ENCODE peak calls at places on chromosomes 16 and 17, in seven cellular contexts. One of them, this sample, is unnamed.
A peak's percentile ranks its signal among the peaks of the same experiment; 100 is the strongest.

GRCh38 chr16:89823087-89823823 is 5.0 kb upstream of the SPIRE2 start:
- DNase-seq in uterus: no peak
- DNase-seq in cardiac muscle cell: no peak
- DNase-seq in H1: no peak
- DNase-seq in thoracic aorta: no peak
- DNase-seq in DND-41: no peak
- DNase-seq in hepatocyte: no peak
- DNase-seq in this sample: no peak

GRCh38 chr16:10521681-10522274 is 58.6 kb downstream of the EMP2 start:
- DNase-seq in uterus: peak; percentile 63
- DNase-seq in cardiac muscle cell: peak; percentile 75
- DNase-seq in H1: no peak
- DNase-seq in thoracic aorta: no peak
- DNase-seq in DND-41: peak; percentile 40
- DNase-seq in hepatocyte: peak; percentile 78
- DNase-seq in this sample: no peak

GRCh38 chr16:8660841-8661301 is 13.5 kb upstream of the ABAT start:
- DNase-seq in uterus: peak; percentile 41
- DNase-seq in cardiac muscle cell: peak; percentile 69
- DNase-seq in H1: peak; percentile 67
- DNase-seq in thoracic aorta: no peak
- DNase-seq in DND-41: peak; percentile 62
- DNase-seq in hepatocyte: peak; percentile 77
- DNase-seq in this sample: peak; percentile 24

GRCh38 chr17:77501101-77501566 is 360.4 kb downstream of the SEC14L1 start:
- DNase-seq in uterus: peak; percentile 12
- DNase-seq in cardiac muscle cell: peak; percentile 35
- DNase-seq in H1: no peak
- DNase-seq in thoracic aorta: no peak
- DNase-seq in DND-41: peak; percentile 57
- DNase-seq in hepatocyte: peak; percentile 35
- DNase-seq in this sample: no peak

GRCh38 chr17:35866356-35866950 is 2.2 kb downstream of the HEATR9 start:
- DNase-seq in uterus: no peak
- DNase-seq in cardiac muscle cell: peak; percentile 55
- DNase-seq in H1: no peak
- DNase-seq in thoracic aorta: no peak
- DNase-seq in DND-41: no peak
- DNase-seq in hepatocyte: peak; percentile 23
- DNase-seq in this sample: no peak

GRCh38 chr17:66843606-66844005 is 8.7 kb downstream of the CACNG5 start:
- DNase-seq in uterus: no peak
- DNase-seq in cardiac muscle cell: no peak
- DNase-seq in H1: no peak
- DNase-seq in thoracic aorta: no peak
- DNase-seq in DND-41: no peak
- DNase-seq in hepatocyte: no peak
- DNase-seq in this sample: no peak

GRCh38 chr16:81324808-81325207 is 10.0 kb downstream of the GAN start:
- DNase-seq in uterus: no peak
- DNase-seq in cardiac muscle cell: no peak
- DNase-seq in H1: no peak
- DNase-seq in thoracic aorta: no peak
- DNase-seq in DND-41: no peak
- DNase-seq in hepatocyte: no peak
- DNase-seq in this sample: no peak

GRCh38 chr16:85249418-85249817 is 137.1 kb upstream of the CIBAR2 start:
- DNase-seq in uterus: no peak
- DNase-seq in cardiac muscle cell: no peak
- DNase-seq in H1: no peak
- DNase-seq in thoracic aorta: no peak
- DNase-seq in DND-41: no peak
- DNase-seq in hepatocyte: no peak
- DNase-seq in this sample: no peak

GRCh38 chr16:85615014-85615851 is 2.1 kb downstream of the GSE1 start:
- DNase-seq in uterus: no peak
- DNase-seq in cardiac muscle cell: no peak
- DNase-seq in H1: no peak
- DNase-seq in thoracic aorta: no peak
- DNase-seq in DND-41: no peak
- DNase-seq in hepatocyte: peak; percentile 95
- DNase-seq in this sample: peak; percentile 58

GRCh38 chr17:46038414-46038813 is 39.4 kb downstream of the STH start:
- DNase-seq in uterus: no peak
- DNase-seq in cardiac muscle cell: no peak
- DNase-seq in H1: no peak
- DNase-seq in thoracic aorta: no peak
- DNase-seq in DND-41: no peak
- DNase-seq in hepatocyte: no peak
- DNase-seq in this sample: no peak

GRCh38 chr16:2692251-2692947 is 10.1 kb downstream of the KCTD5 start:
- DNase-seq in uterus: no peak
- DNase-seq in cardiac muscle cell: no peak
- DNase-seq in H1: no peak
- DNase-seq in thoracic aorta: no peak
- DNase-seq in DND-41: no peak
- DNase-seq in hepatocyte: no peak
- DNase-seq in this sample: peak; percentile 53

GRCh38 chr16:4318171-4318910 is 2.5 kb downstream of the GLIS2 start:
- DNase-seq in uterus: no peak
- DNase-seq in cardiac muscle cell: no peak
- DNase-seq in H1: no peak
- DNase-seq in thoracic aorta: no peak
- DNase-seq in DND-41: no peak
- DNase-seq in hepatocyte: no peak
- DNase-seq in this sample: no peak

GRCh38 chr16:75074920-75075687 is 41.5 kb downstream of the LDHD start:
- DNase-seq in uterus: no peak
- DNase-seq in cardiac muscle cell: peak; percentile 82
- DNase-seq in H1: no peak
- DNase-seq in thoracic aorta: no peak
- DNase-seq in DND-41: peak; percentile 98
- DNase-seq in hepatocyte: no peak
- DNase-seq in this sample: no peak

GRCh38 chr17:16820161-16820877 is 130.3 kb downstream of the CCDC144A start:
- DNase-seq in uterus: no peak
- DNase-seq in cardiac muscle cell: no peak
- DNase-seq in H1: no peak
- DNase-seq in thoracic aorta: no peak
- DNase-seq in DND-41: no peak
- DNase-seq in hepatocyte: no peak
- DNase-seq in this sample: peak; percentile 90

GRCh38 chr17:34841467-34841866 is 119.8 kb downstream of the CCT6B start:
- DNase-seq in uterus: no peak
- DNase-seq in cardiac muscle cell: no peak
- DNase-seq in H1: no peak
- DNase-seq in thoracic aorta: no peak
- DNase-seq in DND-41: no peak
- DNase-seq in hepatocyte: no peak
- DNase-seq in this sample: no peak

GRCh38 chr17:43702636-43703035 is 40.9 kb upstream of the MEOX1 start:
- DNase-seq in uterus: no peak
- DNase-seq in cardiac muscle cell: no peak
- DNase-seq in H1: no peak
- DNase-seq in thoracic aorta: no peak
- DNase-seq in DND-41: peak; percentile 44
- DNase-seq in hepatocyte: no peak
- DNase-seq in this sample: no peak

GRCh38 chr17:4433515-4434031 is at the start of gene SPNS3:
- DNase-seq in uterus: no peak
- DNase-seq in cardiac muscle cell: no peak
- DNase-seq in H1: no peak
- DNase-seq in thoracic aorta: no peak
- DNase-seq in DND-41: peak; percentile 90
- DNase-seq in hepatocyte: no peak
- DNase-seq in this sample: no peak

GRCh38 chr17:979211-979538 is 401 bp downstream of the NXN start:
- DNase-seq in uterus: no peak
- DNase-seq in cardiac muscle cell: no peak
- DNase-seq in H1: no peak
- DNase-seq in thoracic aorta: no peak
- DNase-seq in DND-41: no peak
- DNase-seq in hepatocyte: no peak
- DNase-seq in this sample: no peak

GRCh38 chr16:79036541-79036940 is 564.0 kb downstream of the MAF start:
- DNase-seq in uterus: no peak
- DNase-seq in cardiac muscle cell: no peak
- DNase-seq in H1: no peak
- DNase-seq in thoracic aorta: no peak
- DNase-seq in DND-41: no peak
- DNase-seq in hepatocyte: no peak
- DNase-seq in this sample: no peak

GRCh38 chr16:78480588-78480987 is 381.1 kb downstream of the WWOX start:
- DNase-seq in uterus: no peak
- DNase-seq in cardiac muscle cell: no peak
- DNase-seq in H1: no peak
- DNase-seq in thoracic aorta: no peak
- DNase-seq in DND-41: no peak
- DNase-seq in hepatocyte: no peak
- DNase-seq in this sample: no peak

GRCh38 chr16:87339086-87339723 is 22.0 kb upstream of the C16orf95 start:
- DNase-seq in uterus: no peak
- DNase-seq in cardiac muscle cell: no peak
- DNase-seq in H1: no peak
- DNase-seq in thoracic aorta: no peak
- DNase-seq in DND-41: no peak
- DNase-seq in hepatocyte: no peak
- DNase-seq in this sample: no peak

DNA sequence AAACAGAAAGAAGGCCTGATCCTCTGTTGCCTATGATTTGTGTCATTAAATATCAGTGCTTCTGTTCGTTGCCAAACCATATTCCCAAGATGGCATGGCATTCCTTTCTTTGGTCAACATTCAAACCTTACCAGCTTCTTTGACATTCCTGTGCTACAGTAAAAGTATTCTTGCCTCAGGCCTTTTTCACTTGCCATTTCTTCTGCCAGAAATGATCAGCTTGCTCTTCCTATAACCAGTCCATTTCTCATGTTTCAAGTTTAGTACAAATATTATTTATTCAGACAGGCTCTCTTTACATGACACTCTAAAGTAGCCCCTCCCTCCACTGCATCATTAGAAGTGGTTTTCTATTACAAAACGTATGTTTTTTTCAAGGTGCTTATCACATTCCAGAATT is 278.3 kb downstream of the KCNJ2 start:
- DNase-seq in uterus: no peak
- DNase-seq in cardiac muscle cell: no peak
- DNase-seq in H1: no peak
- DNase-seq in thoracic aorta: no peak
- DNase-seq in DND-41: no peak
- DNase-seq in hepatocyte: no peak
- DNase-seq in this sample: no peak
- H3K9me3 ChIP-seq in uterus: no peaks in the 10 kb centered on the region
- H3K9me3 ChIP-seq in cardiac muscle cell: no peaks in the 10 kb centered on the region
- H3K9me3 ChIP-seq in H1: peaks cover 4% of the 10 kb centered on the region
- H3K9me3 ChIP-seq in thoracic aorta: no peaks in the 10 kb centered on the region
- H3K9me3 ChIP-seq in DND-41: no peaks in the 10 kb centered on the region
- H3K9me3 ChIP-seq in hepatocyte: no peaks in the 10 kb centered on the region
- H3K9me3 ChIP-seq in this sample: peaks cover 18% of the 10 kb centered on the region

DNA sequence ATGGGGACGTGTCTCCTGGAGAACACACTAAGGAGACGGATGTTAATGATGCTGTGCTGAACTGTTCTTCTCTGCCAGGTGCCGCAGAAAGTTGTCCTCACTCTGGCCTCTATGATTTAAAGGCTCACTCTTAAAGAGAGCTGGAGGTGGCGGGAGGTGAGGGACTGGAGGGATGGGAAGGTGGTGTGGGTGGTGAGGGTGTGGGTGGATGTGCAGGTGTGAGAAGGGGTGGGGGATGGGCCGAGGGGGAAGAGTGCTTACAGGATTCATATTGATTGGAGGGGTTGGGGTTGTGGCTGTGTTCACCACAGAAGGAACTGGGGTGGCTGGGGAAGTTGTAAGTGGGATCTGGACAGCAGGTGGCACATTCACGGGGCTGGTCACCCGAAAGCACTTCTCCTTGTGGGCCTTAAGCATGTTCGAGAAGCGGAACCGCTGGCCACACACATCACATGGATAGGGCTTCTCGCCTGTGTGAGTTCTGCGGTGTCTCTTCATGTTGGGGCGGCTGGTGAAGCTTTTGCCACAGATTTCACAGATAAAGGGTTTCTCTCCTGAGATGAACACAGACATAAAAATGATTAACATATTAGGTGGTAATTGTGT is 63.6 kb downstream of the ZNF652 start:
- DNase-seq in uterus: no peak
- DNase-seq in cardiac muscle cell: no peak
- DNase-seq in H1: no peak
- DNase-seq in thoracic aorta: no peak
- DNase-seq in DND-41: no peak
- DNase-seq in hepatocyte: no peak
- DNase-seq in this sample: no peak
- H3K9me3 ChIP-seq in uterus: no peaks in the 10 kb centered on the region
- H3K9me3 ChIP-seq in cardiac muscle cell: no peaks in the 10 kb centered on the region
- H3K9me3 ChIP-seq in H1: no peaks in the 10 kb centered on the region
- H3K9me3 ChIP-seq in thoracic aorta: no peaks in the 10 kb centered on the region
- H3K9me3 ChIP-seq in DND-41: no peaks in the 10 kb centered on the region
- H3K9me3 ChIP-seq in hepatocyte: no peaks in the 10 kb centered on the region
- H3K9me3 ChIP-seq in this sample: no peaks in the 10 kb centered on the region

DNA sequence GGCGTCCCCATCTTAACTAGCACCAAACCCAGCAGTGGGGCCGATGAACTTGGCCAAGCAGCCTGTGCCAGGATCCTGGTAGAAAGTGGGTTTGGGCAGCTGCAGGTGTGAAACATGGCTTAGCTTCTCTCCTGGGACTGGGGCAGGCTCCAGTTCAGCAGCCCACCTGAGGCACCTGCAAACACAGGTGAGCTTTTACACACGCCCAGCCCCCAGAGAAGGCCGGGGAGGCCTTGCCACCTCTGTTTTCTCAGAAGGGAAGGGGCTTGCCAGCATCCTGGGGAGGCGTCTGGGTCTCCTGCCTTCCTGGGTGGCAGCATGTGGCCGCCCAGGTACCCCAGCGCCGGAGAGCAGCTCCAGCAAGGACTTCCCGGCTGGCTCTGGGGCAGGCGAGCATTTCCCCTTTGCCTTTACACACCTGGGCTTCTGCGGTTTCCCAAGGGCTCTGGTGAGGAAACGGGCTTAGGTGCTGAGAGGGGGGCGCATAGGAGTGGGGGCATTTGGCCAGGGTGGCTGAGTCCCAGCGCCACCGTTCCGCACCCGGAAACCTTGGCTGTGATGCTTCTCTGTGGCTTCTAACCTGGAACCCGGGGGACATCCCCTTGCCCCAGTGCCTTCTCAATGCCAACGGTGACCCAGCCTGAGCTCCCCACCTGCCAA is 81.6 kb upstream of the CBX4 start:
- DNase-seq in uterus: no peak
- DNase-seq in cardiac muscle cell: no peak
- DNase-seq in H1: no peak
- DNase-seq in thoracic aorta: no peak
- DNase-seq in DND-41: no peak
- DNase-seq in hepatocyte: no peak
- DNase-seq in this sample: no peak
- H3K9me3 ChIP-seq in uterus: no peaks in the 10 kb centered on the region
- H3K9me3 ChIP-seq in cardiac muscle cell: no peaks in the 10 kb centered on the region
- H3K9me3 ChIP-seq in H1: no peaks in the 10 kb centered on the region
- H3K9me3 ChIP-seq in thoracic aorta: no peaks in the 10 kb centered on the region
- H3K9me3 ChIP-seq in DND-41: no peaks in the 10 kb centered on the region
- H3K9me3 ChIP-seq in hepatocyte: no peaks in the 10 kb centered on the region
- H3K9me3 ChIP-seq in this sample: no peaks in the 10 kb centered on the region

DNA sequence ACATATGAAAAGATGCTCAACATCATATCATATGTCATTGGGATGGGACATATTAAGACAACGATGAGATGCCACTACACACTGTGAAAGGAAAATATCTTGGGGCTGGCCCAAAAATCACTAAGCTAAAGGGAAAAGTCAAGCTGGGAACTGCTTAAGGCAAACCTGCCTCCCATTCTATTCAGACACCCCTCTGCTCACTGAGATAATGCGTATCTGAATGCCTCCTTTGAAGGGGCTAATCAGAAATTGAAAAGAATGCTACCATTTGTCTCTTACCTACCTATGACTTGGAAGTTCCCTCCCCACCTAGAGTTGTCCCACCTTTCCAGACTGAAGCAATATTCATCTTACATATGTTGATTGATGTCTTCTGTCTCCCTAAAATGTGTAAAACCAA is 11.2 kb upstream of the TRIM25 start:
- DNase-seq in uterus: no peak
- DNase-seq in cardiac muscle cell: no peak
- DNase-seq in H1: no peak
- DNase-seq in thoracic aorta: no peak
- DNase-seq in DND-41: no peak
- DNase-seq in hepatocyte: no peak
- DNase-seq in this sample: no peak
- H3K9me3 ChIP-seq in uterus: no peaks in the 10 kb centered on the region
- H3K9me3 ChIP-seq in cardiac muscle cell: peaks cover 3% of the 10 kb centered on the region
- H3K9me3 ChIP-seq in H1: peaks cover 17% of the 10 kb centered on the region
- H3K9me3 ChIP-seq in thoracic aorta: no peaks in the 10 kb centered on the region
- H3K9me3 ChIP-seq in DND-41: peaks cover 9% of the 10 kb centered on the region
- H3K9me3 ChIP-seq in hepatocyte: peaks cover 6% of the 10 kb centered on the region
- H3K9me3 ChIP-seq in this sample: peaks cover 13% of the 10 kb centered on the region